ENCODE peak calls at places on chromosomes 6 and 20, in ten cellular contexts. Y is H1, P is body of pancreas, M is uterus, V is ovary, L is ascending aorta, Z is psoas muscle, O is esophagus muscularis mucosa, C is cardiac muscle cell, W is heart left ventricle. A is an unnamed sample. For H3K9me3, the result is how much of the 10 kb centered on the place peaks cover.

GRCh38 chr6:15044146-15044882 is 201.6 kb upstream of the JARID2 start:
- DNase-seq in O (no peak), C (no peak), M (no peak), V (no peak), Y (no peak), L (no peak), Z (no peak), P (no peak), W (no peak), A (no peak)

GRCh38 chr6:46465294-46466165 is 25.7 kb downstream of the RCAN2 start:
- DNase-seq in W (no peak), M (no peak), L (no peak), C (peak), P (no peak), O (no peak), Y (no peak), V (no peak), Z (no peak), A (no peak)

GRCh38 chr6:32200711-32201475 is 8.4 kb upstream of the GPSM3 start:
- DNase-seq in P (no peak), Z (no peak), W (no peak), O (no peak), L (no peak), Y (no peak), M (no peak), C (no peak), V (peak), A (no peak)

GRCh38 chr6:145204258-145204766 is 531.0 kb downstream of the EPM2A start:
- DNase-seq in W (no peak), C (no peak), O (no peak), Y (no peak), Z (no peak), L (no peak), V (no peak), P (no peak), M (no peak), A (no peak)

GRCh38 chr6:2197177-2197671 is 48.2 kb downstream of the GMDS start:
- DNase-seq in C (peak), P (peak), W (no peak), Z (no peak), V (no peak), M (no peak), Y (no peak), O (no peak), L (peak), A (no peak)

GRCh38 chr6:101226677-101227135 is 166.8 kb upstream of the GRIK2 start:
- DNase-seq in L (no peak), C (peak), W (no peak), Z (no peak), V (no peak), Y (peak), M (no peak), P (no peak), O (no peak), A (no peak)

GRCh38 chr6:110250838-110251237 is 70.6 kb downstream of the CDC40 start:
- DNase-seq in L (no peak), C (no peak), P (no peak), W (no peak), V (no peak), Y (no peak), M (no peak), Z (no peak), O (no peak), A (no peak)

GRCh38 chr20:3452690-3453089 is 18.1 kb upstream of the ATRN start:
- DNase-seq in W (no peak), P (no peak), C (no peak), L (no peak), M (no peak), V (no peak), Y (no peak), O (no peak), Z (no peak), A (no peak)

GRCh38 chr6:140660295-140660694 is 1285.8 kb upstream of the CITED2 start:
- DNase-seq in Z (no peak), C (peak), P (no peak), Y (no peak), W (no peak), L (no peak), V (no peak), O (no peak), M (no peak), A (no peak)

GRCh38 chr20:58039569-58040092 is 188.8 kb downstream of the ANKRD60 start:
- DNase-seq in Z (no peak), V (no peak), Y (no peak), C (no peak), W (no peak), M (no peak), O (peak), P (no peak), L (no peak), A (no peak)

GRCh38 chr20:22490287-22491187 is 93.8 kb downstream of the FOXA2 start:
- DNase-seq in O (peak), C (peak), V (no peak), M (no peak), L (no peak), Y (no peak), Z (no peak), W (no peak), P (peak), A (peak)

GRCh38 chr20:19588731-19589130 is 169.3 kb upstream of the RIN2 start:
- DNase-seq in O (no peak), C (no peak), Y (no peak), V (peak), Z (no peak), M (peak), L (no peak), W (no peak), P (no peak), A (no peak)

GRCh38 chr20:17518339-17519052 is 12.7 kb downstream of the BFSP1 start:
- DNase-seq in O (no peak), C (no peak), M (no peak), V (peak), W (no peak), P (peak), L (no peak), Z (no peak), Y (no peak), A (no peak)

GRCh38 chr6:34890526-34890910 is 1.5 kb downstream of the ANKS1A start:
- DNase-seq in W (no peak), V (no peak), O (no peak), P (no peak), Z (no peak), L (no peak), Y (no peak), M (no peak), C (no peak), A (no peak)

GRCh38 chr6:21922086-21922485 is 328.5 kb downstream of the SOX4 start:
- DNase-seq in Z (no peak), L (no peak), M (no peak), O (no peak), C (no peak), Y (no peak), W (no peak), V (no peak), P (no peak), A (no peak)

GRCh38 chr6:1082040-1082935 is 229.6 kb upstream of the FOXQ1 start:
- DNase-seq in V (no peak), Z (no peak), P (no peak), L (no peak), W (no peak), O (no peak), M (no peak), Y (no peak), C (peak), A (no peak)

GRCh38 chr20:38148328-38149102 is 16.6 kb downstream of the TGM2 start:
- DNase-seq in O (no peak), V (no peak), P (no peak), Z (peak), L (no peak), M (no peak), C (no peak), Y (no peak), W (no peak), A (no peak)

GRCh38 chr20:38151455-38151854 is 13.6 kb downstream of the TGM2 start:
- DNase-seq in Z (no peak), V (no peak), O (no peak), Y (no peak), L (no peak), W (no peak), M (no peak), P (no peak), C (no peak), A (no peak)

GRCh38 chr20:38149880-38150594 is 15.0 kb downstream of the TGM2 start:
- DNase-seq in M (no peak), Y (no peak), C (no peak), Z (no peak), W (no peak), L (no peak), P (no peak), V (no peak), O (no peak), A (no peak)

GRCh38 chr20:38152175-38153010 is 12.7 kb downstream of the TGM2 start:
- DNase-seq in O (peak), W (peak), V (peak), P (peak), Y (no peak), L (peak), M (peak), C (peak), Z (peak), A (peak)

GRCh38 chr20:38150595-38151170 is 14.4 kb downstream of the TGM2 start:
- DNase-seq in Y (no peak), P (no peak), O (no peak), M (no peak), V (no peak), C (no peak), W (no peak), L (no peak), Z (no peak), A (no peak)
- TF ChIP-seq CTCF in Y (no peak), P (no peak), O (no peak), M (no peak), V (no peak), C (no peak), W (no peak), L (no peak), Z (no peak), A (no peak)

GRCh38 chr20:16474342-16474741 is 98.9 kb downstream of the KIF16B start:
- DNase-seq in W (no peak), V (no peak), O (no peak), Y (no peak), P (no peak), Z (no peak), M (no peak), C (no peak), L (no peak), A (no peak)

GRCh38 chr20:16475225-16475624 is 98.0 kb downstream of the KIF16B start:
- DNase-seq in V (no peak), Z (no peak), O (no peak), C (peak), M (no peak), Y (no peak), L (no peak), W (no peak), P (no peak), A (no peak)

GRCh38 chr20:16472045-16472872 is 101.0 kb downstream of the KIF16B start:
- DNase-seq in M (no peak), V (no peak), W (no peak), P (peak), C (peak), Y (no peak), Z (no peak), L (no peak), O (no peak), A (no peak)

GRCh38 chr20:16469395-16469905 is 103.8 kb downstream of the KIF16B start:
- DNase-seq in P (no peak), W (no peak), M (no peak), Y (no peak), O (no peak), V (no peak), L (no peak), C (no peak), Z (no peak), A (no peak)
- H3K9me3 ChIP-seq in P (under half), W (under half), M (under half), Y (under half), O (under half), V (under half), L (under half), C (under half), Z (under half), A (under half)

GRCh38 chr6:89081423-89082322 is 1.1 kb downstream of the PNRC1 start:
- DNase-seq in P (peak), W (peak), O (peak), Z (peak), L (peak), M (peak), V (peak), Y (peak), C (peak), A (peak)
- TF ChIP-seq CTCF in P (no peak), W (no peak), O (no peak), Z (no peak), L (no peak), M (no peak), V (peak), Y (no peak), C (no peak), A (no peak)

GRCh38 chr20:56234110-56234509 is 14.4 kb upstream of the MC3R start:
- DNase-seq in P (no peak), O (no peak), Z (no peak), V (no peak), Y (no peak), L (no peak), C (no peak), W (no peak), M (no peak), A (no peak)
- H3K9me3 ChIP-seq in P (under half), O (under half), Z (under half), V (under half), Y (half or more), L (under half), C (under half), W (under half), M (under half), A (under half)

GRCh38 chr6:26651382-26651781 is 8.2 kb downstream of the ZNF322 start:
- DNase-seq in C (no peak), Y (no peak), P (no peak), Z (no peak), V (no peak), O (no peak), W (no peak), M (no peak), L (no peak), A (no peak)
- TF ChIP-seq CTCF in C (no peak), Y (no peak), P (no peak), Z (no peak), V (no peak), O (no peak), W (no peak), M (no peak), L (no peak), A (no peak)

GRCh38 chr6:167661456-167662103 is 165.1 kb upstream of the AFDN start:
- DNase-seq in L (no peak), W (no peak), M (peak), Z (no peak), C (no peak), P (no peak), V (no peak), Y (no peak), O (no peak), A (no peak)

GRCh38 chr6:167663784-167664432 is 162.8 kb upstream of the AFDN start:
- DNase-seq in L (no peak), Z (no peak), O (no peak), W (no peak), C (no peak), P (no peak), V (no peak), M (no peak), Y (no peak), A (no peak)

GRCh38 chr6:167662104-167662880 is 164.4 kb upstream of the AFDN start:
- DNase-seq in V (no peak), W (no peak), C (no peak), M (no peak), O (no peak), L (no peak), P (no peak), Y (no peak), Z (no peak), A (no peak)

GRCh38 chr6:167660944-167661343 is 165.8 kb upstream of the AFDN start:
- DNase-seq in Y (no peak), C (no peak), L (no peak), Z (no peak), V (no peak), P (no peak), M (no peak), O (no peak), W (no peak), A (no peak)

GRCh38 chr6:167662881-167663205 is 163.9 kb upstream of the AFDN start:
- DNase-seq in L (no peak), O (no peak), V (no peak), C (no peak), W (no peak), Y (no peak), P (no peak), M (no peak), Z (no peak), A (no peak)
- H3K9me3 ChIP-seq in L (under half), O (under half), V (under half), C (under half), W (under half), Y (under half), P (under half), M (under half), Z (under half), A (under half)

GRCh38 chr20:39878809-39879208 is 810.2 kb downstream of the MAFB start:
- DNase-seq in O (no peak), P (no peak), V (no peak), C (no peak), M (no peak), Y (no peak), W (no peak), Z (no peak), L (no peak), A (no peak)

GRCh38 chr20:39875493-39876110 is 813.4 kb downstream of the MAFB start:
- DNase-seq in C (no peak), V (no peak), Z (no peak), P (no peak), L (no peak), O (no peak), Y (no peak), W (no peak), M (no peak), A (no peak)

GRCh38 chr20:39877792-39878191 is 811.2 kb downstream of the MAFB start:
- DNase-seq in O (no peak), P (no peak), W (no peak), Z (no peak), C (no peak), Y (no peak), V (no peak), M (no peak), L (no peak), A (no peak)

GRCh38 chr20:39878321-39878720 is 810.7 kb downstream of the MAFB start:
- DNase-seq in L (no peak), Z (no peak), P (no peak), O (no peak), Y (no peak), V (no peak), C (no peak), M (no peak), W (no peak), A (no peak)

GRCh38 chr20:39876974-39877615 is 811.9 kb downstream of the MAFB start:
- DNase-seq in C (no peak), M (no peak), W (no peak), Y (no peak), L (no peak), P (peak), V (no peak), Z (no peak), O (no peak), A (no peak)
- TF ChIP-seq CTCF in C (no peak), M (no peak), W (no peak), Y (no peak), L (no peak), P (no peak), V (no peak), Z (no peak), O (no peak), A (no peak)

A was measured in lung.